ENCODE peak calls at places on chromosomes 12 and 14, in four cellular contexts. G is stimulated activated naive B cell treated with anti-CD40 and anti-IgM and Interleukin-4, amounts not matched to agents 10 μg/mL and 1 μg/mL and 100 μg/mL, for 72 hours; D is effector memory CD8-positive, alpha-beta T cell; P is left kidney. E is an unnamed sample.

GRCh38 chr14:73008501-73008900 is 18.4 kb downstream of the ZFYVE1 start:
- DNase-seq in G (no peak), D (no peak), P (no peak), E (no peak)

GRCh38 chr12:4006743-4007142 is 133.5 kb upstream of the PARP11 start:
- DNase-seq in G (no peak), D (no peak), P (no peak), E (no peak)

GRCh38 chr12:129184066-129184695 is 330.9 kb downstream of the GLT1D1 start:
- DNase-seq in G (no peak), D (no peak), P (peak), E (no peak)

GRCh38 chr12:18828987-18829386 is 91.1 kb downstream of the CAPZA3 start:
- DNase-seq in G (no peak), D (no peak), P (no peak), E (no peak)

GRCh38 chr12:115102450-115102849 is 418.5 kb upstream of the TBX3 start:
- DNase-seq in G (no peak), D (no peak), P (no peak), E (no peak)

GRCh38 chr12:132393245-132393795 is 63.9 kb upstream of the GALNT9 start:
- DNase-seq in G (no peak), D (no peak), P (no peak), E (no peak)

GRCh38 chr12:2902287-2902880 is 11.7 kb downstream of the TULP3 start:
- DNase-seq in G (no peak), D (no peak), P (peak), E (peak)

GRCh38 chr12:15163577-15163976 is 57.6 kb downstream of the RERG start:
- DNase-seq in G (no peak), D (no peak), P (no peak), E (peak)

GRCh38 chr12:80099259-80099658 is at the start of gene OTOGL:
- DNase-seq in G (no peak), D (no peak), P (peak), E (no peak)

GRCh38 chr12:8948711-8949524 is 527 bp downstream of the M6PR start:
- DNase-seq in G (peak), D (peak), P (peak), E (peak)

GRCh38 chr12:106953352-106954260 is 2.1 kb upstream of the TMEM263 start:
- DNase-seq in G (no peak), D (no peak), P (peak), E (no peak)

GRCh38 chr14:68473794-68474193 is 319.1 kb downstream of the ZFP36L1 start:
- DNase-seq in G (no peak), D (no peak), P (peak), E (no peak)

GRCh38 chr12:77377116-77377515 is 311.7 kb upstream of the E2F7 start:
- DNase-seq in G (no peak), D (no peak), P (no peak), E (no peak)

GRCh38 chr14:74932401-74932901 is 9.4 kb upstream of the RPS6KL1 start:
- DNase-seq in G (no peak), D (no peak), P (no peak), E (no peak)

E was measured in mesendoderm.